ENCODE peak calls at places on chromosomes 6 and 20, in five cellular contexts. B, O, V, J and N are unnamed samples.

GRCh38 chr20:20229595-20229994 is 138.3 kb upstream of the INSM1 start:
- DNase-seq in B (no peak), O (no peak), V (no peak), J (no peak), N (no peak)

GRCh38 chr6:1552296-1552761 is 57.4 kb upstream of the FOXC1 start:
- DNase-seq in B (peak; percentile 47), O (no peak), V (no peak), J (peak; percentile 3), N (no peak)

GRCh38 chr6:43265564-43265963 is 22.3 kb downstream of the TTBK1 start:
- DNase-seq in B (no peak), O (no peak), V (no peak), J (no peak), N (no peak)

GRCh38 chr6:41002168-41002567 is 36.9 kb downstream of the UNC5CL start:
- DNase-seq in B (no peak), O (no peak), V (no peak), J (no peak), N (no peak)

GRCh38 chr6:28742668-28743270 is 181.0 kb downstream of the TRIM27 start:
- DNase-seq in B (peak; percentile 43), O (no peak), V (no peak), J (no peak), N (no peak)

GRCh38 chr20:45971425-45971674 is 653 bp downstream of the ZNF335 start:
- DNase-seq in B (no peak), O (peak; percentile 44), V (no peak), J (no peak), N (no peak)

GRCh38 chr6:7786206-7786605 is 60.3 kb downstream of the BMP6 start:
- DNase-seq in B (peak; percentile 60), O (no peak), V (no peak), J (no peak), N (no peak)

GRCh38 chr6:27791182-27791939 is 120.8 kb downstream of the OR2B2 start:
- DNase-seq in B (peak; percentile 89), O (peak; percentile 45), V (peak; percentile 56), J (peak; percentile 83), N (no peak)

GRCh38 chr6:32439708-32440214 is at the start of gene HLA-DRA:
- DNase-seq in B (peak; percentile 57), O (no peak), V (peak; percentile 36), J (peak; percentile 77), N (peak; percentile 31)

GRCh38 chr20:6122873-6123649 is at the start of gene FERMT1:
- DNase-seq in B (peak; percentile 66), O (peak; percentile 40), V (peak; percentile 45), J (peak; percentile 76), N (no peak)

GRCh38 chr6:108921547-108922331 is 73.5 kb downstream of the ARMC2 start:
- DNase-seq in B (peak; percentile 98), O (no peak), V (no peak), J (no peak), N (peak; percentile 97)

GRCh38 chr6:106084106-106084963 is 1.8 kb upstream of the PRDM1 start:
- DNase-seq in B (peak; percentile 83), O (no peak), V (no peak), J (no peak), N (peak; percentile 71)

GRCh38 chr6:8707956-8708772 is 272.8 kb upstream of the SLC35B3 start:
- DNase-seq in B (no peak), O (no peak), V (no peak), J (peak; percentile 13), N (peak; percentile 9)

GRCh38 chr20:23966927-23967615 is 21.5 kb downstream of the GGTLC1 start:
- DNase-seq in B (no peak), O (peak; percentile 38), V (no peak), J (no peak), N (no peak)

GRCh38 chr20:25042531-25043498 is 15.1 kb downstream of the ACSS1 start:
- DNase-seq in B (no peak), O (peak; percentile 70), V (no peak), J (no peak), N (no peak)

GRCh38 chr6:90445533-90446108 is 141.3 kb downstream of the MAP3K7 start:
- DNase-seq in B (no peak), O (no peak), V (no peak), J (no peak), N (no peak)

GRCh38 chr6:30213654-30213998 is 420 bp upstream of the TRIM26 start:
- DNase-seq in B (no peak), O (no peak), V (no peak), J (no peak), N (no peak)
- TF ChIP-seq CTCF in B (no peak), O (no peak), V (no peak), J (no peak), N (no peak)

GRCh38 chr6:143647191-143647590 is 30.6 kb upstream of the PHACTR2 start:
- DNase-seq in B (no peak), O (no peak), V (no peak), J (no peak), N (no peak)

GRCh38 chr6:143642403-143642802 is 35.4 kb upstream of the PHACTR2 start:
- DNase-seq in B (no peak), O (no peak), V (no peak), J (no peak), N (no peak)

GRCh38 chr6:143652840-143653239 is 24.9 kb upstream of the PHACTR2 start:
- DNase-seq in B (no peak), O (no peak), V (no peak), J (no peak), N (no peak)

GRCh38 chr6:143647712-143648111 is 30.1 kb upstream of the PHACTR2 start:
- DNase-seq in B (no peak), O (no peak), V (no peak), J (no peak), N (no peak)
- TF ChIP-seq CTCF in B (no peak), O (no peak), V (no peak), J (no peak), N (no peak)

DNA sequence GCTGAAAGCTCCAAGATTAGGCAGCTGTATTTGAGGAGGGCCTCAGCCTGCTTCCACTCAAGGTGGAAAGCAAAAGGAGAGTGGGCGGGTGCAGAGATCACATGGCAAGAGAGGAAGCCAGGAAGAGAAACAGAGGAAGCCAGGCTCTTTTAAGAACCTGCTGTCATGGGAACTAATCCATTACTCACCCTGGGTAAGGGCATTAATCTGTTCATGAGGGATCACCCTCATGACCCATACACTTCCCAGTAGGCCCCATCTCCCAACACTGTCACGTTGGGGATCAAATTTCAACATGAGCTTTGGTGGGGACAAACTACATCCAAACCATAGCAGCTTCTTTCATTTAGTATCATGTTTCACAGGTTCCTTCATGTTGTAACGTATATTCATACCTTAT is 53.9 kb downstream of the DHX35 start:
- DNase-seq in B (no peak), O (no peak), V (no peak), J (no peak), N (no peak)
- TF ChIP-seq CTCF in B (no peak), O (no peak), V (no peak), J (no peak), N (no peak)

GRCh38 chr6:95352064-95352463 is 225.3 kb upstream of the MANEA start:
- DNase-seq in B (no peak), O (no peak), V (no peak), J (no peak), N (no peak)
- TF ChIP-seq CTCF in B (no peak), O (no peak), V (peak; percentile 52), J (no peak), N (no peak)

DNA sequence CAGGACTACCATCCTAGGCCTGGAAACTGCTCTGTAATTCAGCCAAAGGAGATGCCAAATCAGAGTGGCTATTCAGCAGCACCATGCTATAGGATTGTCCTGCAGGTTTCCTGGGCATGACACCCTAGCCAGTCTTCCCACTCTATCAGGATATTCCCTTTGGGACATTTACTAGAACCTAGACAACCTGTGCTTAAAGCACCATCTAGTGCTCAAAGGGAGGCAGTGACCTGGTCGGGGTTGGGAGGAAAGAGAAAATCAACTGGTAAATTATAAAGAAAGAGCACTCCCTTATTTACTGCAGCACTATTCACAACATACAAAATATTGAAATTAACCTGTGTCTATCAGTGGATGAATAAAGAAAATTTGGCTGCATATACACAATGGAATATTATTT is 67.2 kb upstream of the SMLR1 start:
- DNase-seq in B (peak; percentile 66), O (no peak), V (peak; percentile 9), J (peak; percentile 24), N (peak; percentile 15)
- TF ChIP-seq CTCF in B (peak; percentile 71), O (no peak), V (peak; percentile 59), J (peak; percentile 61), N (peak; percentile 72)

DNA sequence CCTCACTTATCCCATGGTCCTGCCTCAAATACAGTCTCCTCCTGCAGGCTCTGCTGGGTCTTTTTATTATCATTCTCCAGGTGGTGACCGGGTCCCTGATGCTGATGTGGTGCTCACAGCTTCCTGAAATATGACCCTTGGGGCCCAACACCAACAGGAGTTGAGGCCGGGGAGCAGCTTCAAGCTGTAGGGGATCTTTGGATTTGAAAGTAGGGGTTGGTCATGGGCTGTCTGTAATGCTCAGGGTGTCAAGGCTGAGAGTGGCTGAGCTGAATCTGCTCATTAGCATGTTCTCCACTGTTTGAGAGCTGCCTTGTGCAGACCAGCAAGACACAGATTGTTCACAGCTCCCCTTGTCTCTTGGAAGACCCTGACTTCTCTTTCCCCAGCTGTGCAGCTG is 35.5 kb downstream of the HLA-F start:
- DNase-seq in B (no peak), O (no peak), V (no peak), J (no peak), N (no peak)
- TF ChIP-seq CTCF in B (no peak), O (no peak), V (no peak), J (no peak), N (no peak)